ENCODE peak calls at places on chromosomes 12 and 14, in four cellular contexts. R is iPS-NIHi11, Z is GDM1, V is tibial artery. H is an unnamed sample.

GRCh38 chr12:26434299-26434915 is 239.0 kb downstream of the SSPN start:
- DNase-seq in R (peak; percentile 78), Z (peak; percentile 21), V (no peak), H (peak; percentile 62)

GRCh38 chr14:53055003-53055402 is 98.1 kb downstream of the DDHD1 start:
- DNase-seq in R (peak; percentile 55), Z (peak; percentile 7), V (no peak), H (peak; percentile 29)

GRCh38 chr14:86022031-86022629 is 492.2 kb downstream of the FLRT2 start:
- DNase-seq in R (no peak), Z (no peak), V (no peak), H (no peak)

GRCh38 chr12:121438905-121439304 is 39.0 kb downstream of the RNF34 start:
- DNase-seq in R (no peak), Z (no peak), V (no peak), H (no peak)

GRCh38 chr14:57486767-57487379 is 6.8 kb downstream of the CCDC198 start:
- DNase-seq in R (peak; percentile 60), Z (no peak), V (no peak), H (peak; percentile 28)

GRCh38 chr14:103267226-103267625 is 66.8 kb upstream of the EIF5 start:
- DNase-seq in R (no peak), Z (no peak), V (no peak), H (no peak)

GRCh38 chr14:92726135-92726932 is 22.1 kb downstream of the LGMN start:
- DNase-seq in R (peak; percentile 24), Z (no peak), V (peak; percentile 81), H (peak; percentile 45)

GRCh38 chr14:76975865-76976622 is 52.5 kb downstream of the IRF2BPL start:
- DNase-seq in R (no peak), Z (no peak), V (no peak), H (no peak)

GRCh38 chr12:38392584-38393144 is 76.1 kb downstream of the ALG10B start:
- DNase-seq in R (no peak), Z (no peak), V (no peak), H (peak; percentile 97)

GRCh38 chr14:65263161-65263788 is 149.3 kb upstream of the FUT8 start:
- DNase-seq in R (no peak), Z (no peak), V (no peak), H (no peak)

GRCh38 chr12:108939594-108939993 is 59.7 kb downstream of the DAO start:
- DNase-seq in R (peak; percentile 55), Z (peak; percentile 44), V (no peak), H (peak; percentile 35)